ENCODE peak calls at places on chromosome 22, in four cellular contexts. V, Y, Q and C are unnamed samples.

GRCh38 chr22:33028191-33028700 is 29.9 kb downstream of the SYN3 start:
- DNase-seq in V (no peak), Y (no peak), Q (no peak), C (no peak)

GRCh38 chr22:24510694-24511625 is 15.8 kb downstream of the UPB1 start:
- DNase-seq in V (no peak), Y (peak), Q (no peak), C (no peak)

GRCh38 chr22:49704345-49705215 is 123.1 kb downstream of the BRD1 start:
- DNase-seq in V (no peak), Y (no peak), Q (no peak), C (no peak)

GRCh38 chr22:19850482-19851109 is 4.1 kb downstream of the GNB1L start:
- DNase-seq in V (no peak), Y (no peak), Q (no peak), C (no peak)

GRCh38 chr22:24305260-24305692 is 34.6 kb downstream of the SPECC1L start:
- DNase-seq in V (peak), Y (no peak), Q (no peak), C (no peak)

GRCh38 chr22:20422271-20422958 is 15.2 kb downstream of the SCARF2 start:
- DNase-seq in V (no peak), Y (no peak), Q (no peak), C (no peak)

GRCh38 chr22:17808688-17809403 is 34.6 kb upstream of the BID start:
- DNase-seq in V (no peak), Y (no peak), Q (no peak), C (no peak)

GRCh38 chr22:48782817-48783511 is 1044.7 kb downstream of the BRD1 start:
- DNase-seq in V (no peak), Y (no peak), Q (peak), C (no peak)

GRCh38 chr22:37032535-37033460 is 13.3 kb downstream of the MPST start:
- DNase-seq in V (no peak), Y (peak), Q (no peak), C (no peak)